ENCODE peak calls at places on chromosomes 1 and 21, in five cellular contexts. J is heart right ventricle, U is coronary artery, V is Kasumi-1, T is right cardiac atrium. R is an unnamed sample.

GRCh38 chr1:7070389-7071029 is 285.3 kb downstream of the CAMTA1 start:
- DNase-seq in V (peak; percentile 55), T (peak; percentile 54), J (peak; percentile 42), U (no peak), R (peak; percentile 64)

GRCh38 chr21:35172231-35172630 is 123.1 kb upstream of the RUNX1 start:
- DNase-seq in J (no peak), U (no peak), T (no peak), V (peak; percentile 14), R (no peak)

GRCh38 chr1:164443166-164443565 is 115.8 kb upstream of the PBX1 start:
- DNase-seq in T (no peak), U (no peak), J (no peak), V (no peak), R (no peak)

GRCh38 chr1:16095447-16095846 is 22.0 kb upstream of the FAM131C start:
- DNase-seq in J (no peak), T (no peak), U (no peak), V (no peak), R (no peak)

GRCh38 chr1:195717651-195718050 is 890.6 kb downstream of the KCNT2 start:
- DNase-seq in J (no peak), V (peak; percentile 33), T (no peak), U (no peak), R (no peak)

GRCh38 chr1:197139169-197139568 is 7.3 kb downstream of the ASPM start:
- DNase-seq in T (no peak), J (no peak), V (no peak), U (no peak), R (no peak)

GRCh38 chr1:11067716-11068495 is 8.1 kb upstream of the SRM start:
- DNase-seq in T (no peak), U (no peak), J (no peak), V (no peak), R (peak; percentile 3)

GRCh38 chr1:212287261-212287895 is 2.2 kb downstream of the PPP2R5A start:
- DNase-seq in U (no peak), T (no peak), J (no peak), V (no peak), R (no peak)

GRCh38 chr1:17098440-17099317 is 20.6 kb downstream of the PADI2 start:
- DNase-seq in U (no peak), V (no peak), J (peak; percentile 39), T (no peak), R (no peak)

GRCh38 chr1:62024690-62025089 is 170.0 kb upstream of the L1TD1 start:
- DNase-seq in T (no peak), U (no peak), J (no peak), V (no peak), R (no peak)

GRCh38 chr1:236748471-236748870 is 46.6 kb upstream of the MTR start:
- DNase-seq in T (no peak), V (no peak), J (no peak), U (no peak), R (no peak)

GRCh38 chr1:27359822-27360158 is 7.0 kb downstream of the MAP3K6 start:
- DNase-seq in T (no peak), J (no peak), V (no peak), U (no peak), R (no peak)

GRCh38 chr1:24562625-24563024 is 6.7 kb downstream of the NCMAP start:
- DNase-seq in U (no peak), V (no peak), J (no peak), T (no peak), R (no peak)

GRCh38 chr1:202968895-202969295 is 1.8 kb upstream of the CYB5R1 start:
- DNase-seq in J (no peak), T (peak; percentile 36), U (no peak), V (peak; percentile 99), R (peak; percentile 43)

GRCh38 chr1:85330206-85330605 is 53.8 kb upstream of the BCL10 start:
- DNase-seq in U (no peak), J (no peak), T (no peak), V (no peak), R (no peak)

GRCh38 chr1:48777219-48777895 is 666 bp upstream of the BEND5 start:
- DNase-seq in J (no peak), V (no peak), U (no peak), T (peak; percentile 17), R (peak; percentile 21)

GRCh38 chr1:229199892-229200291 is 71.0 kb upstream of the RAB4A start:
- DNase-seq in J (no peak), U (no peak), T (peak; percentile 32), V (no peak), R (no peak)

GRCh38 chr1:33152685-33153432 is 29.0 kb downstream of the TRIM62 start:
- DNase-seq in U (peak; percentile 88), V (no peak), T (peak; percentile 92), J (peak; percentile 87), R (peak; percentile 72)

GRCh38 chr1:59007820-59008598 is 224.2 kb upstream of the JUN start:
- DNase-seq in J (no peak), V (no peak), U (peak; percentile 43), T (no peak), R (peak; percentile 57)

GRCh38 chr1:1157914-1158710 is 15.6 kb upstream of the TTLL10 start:
- DNase-seq in V (no peak), U (no peak), T (peak; percentile 77), J (peak; percentile 63), R (peak; percentile 20)

GRCh38 chr1:41870076-41870562 is 48.6 kb downstream of the HIVEP3 start:
- DNase-seq in T (no peak), J (no peak), U (no peak), V (no peak), R (no peak)

GRCh38 chr1:227526524-227526923 is 36.8 kb upstream of the ZNF678 start:
- DNase-seq in J (no peak), T (no peak), U (no peak), V (no peak), R (no peak)

GRCh38 chr1:72567511-72567910 is 285.2 kb upstream of the NEGR1 start:
- DNase-seq in U (no peak), V (no peak), J (no peak), T (no peak), R (no peak)

GRCh38 chr1:24175033-24175755 is 11.9 kb downstream of the IFNLR1 start:
- DNase-seq in J (no peak), T (no peak), U (no peak), V (no peak), R (no peak)

GRCh38 chr1:208093754-208094719 is 150.1 kb downstream of the PLXNA2 start:
- DNase-seq in U (no peak), T (peak; percentile 67), J (peak; percentile 74), V (peak; percentile 37), R (peak; percentile 83)

GRCh38 chr21:30257773-30258172 is 25.0 kb downstream of the KRTAP24-1 start:
- DNase-seq in U (no peak), J (no peak), T (no peak), V (peak; percentile 24), R (no peak)

GRCh38 chr1:226062558-226063361 is at the start of gene H3-3A:
- DNase-seq in U (peak; percentile 98), J (peak; percentile 99), V (peak; percentile 85), T (peak; percentile 99), R (peak; percentile 100)